ENCODE peak calls at places on chromosomes 5 and 9, in nine cellular contexts. One of them, this sample, is unnamed. For H3K4me1, the result is how much of the 10 kb centered on the place peaks cover.

GRCh38 chr9:22002038-22002437 is 7.1 kb downstream of the CDKN2B start:
- DNase-seq in testis: no peak
- DNase-seq in PC-3: no peak
- DNase-seq in kidney: no peak
- DNase-seq in adrenal gland: no peak
- DNase-seq in SJSA1: no peak
- DNase-seq in body of pancreas: no peak
- DNase-seq in tibial artery: no peak
- DNase-seq in lung: no peak
- DNase-seq in this sample: no peak

GRCh38 chr5:65506961-65507360 is 25.2 kb upstream of the ADAMTS6 start:
- DNase-seq in body of pancreas: no peak
- DNase-seq in kidney: no peak
- DNase-seq in SJSA1: no peak
- DNase-seq in testis: no peak
- DNase-seq in lung: no peak
- DNase-seq in adrenal gland: no peak
- DNase-seq in PC-3: no peak
- DNase-seq in tibial artery: no peak
- DNase-seq in this sample: no peak

GRCh38 chr9:89523948-89524347 is 26.0 kb upstream of the SEMA4D start:
- DNase-seq in adrenal gland: no peak
- DNase-seq in SJSA1: no peak
- DNase-seq in testis: no peak
- DNase-seq in kidney: no peak
- DNase-seq in PC-3: no peak
- DNase-seq in body of pancreas: no peak
- DNase-seq in lung: no peak
- DNase-seq in tibial artery: peak
- DNase-seq in this sample: no peak

GRCh38 chr5:61450880-61451279 is 118.8 kb downstream of the ZSWIM6 start:
- DNase-seq in testis: no peak
- DNase-seq in SJSA1: peak
- DNase-seq in adrenal gland: no peak
- DNase-seq in kidney: no peak
- DNase-seq in body of pancreas: peak
- DNase-seq in lung: no peak
- DNase-seq in PC-3: peak
- DNase-seq in tibial artery: no peak
- DNase-seq in this sample: no peak

GRCh38 chr5:178205010-178205748 is 846 bp downstream of the HNRNPAB start:
- DNase-seq in PC-3: peak
- DNase-seq in adrenal gland: peak
- DNase-seq in lung: peak
- DNase-seq in body of pancreas: peak
- DNase-seq in testis: peak
- DNase-seq in kidney: peak
- DNase-seq in tibial artery: peak
- DNase-seq in SJSA1: peak
- DNase-seq in this sample: peak

GRCh38 chr9:32526042-32526706 is at the start of gene RIGI:
- DNase-seq in SJSA1: peak
- DNase-seq in PC-3: peak
- DNase-seq in lung: peak
- DNase-seq in testis: peak
- DNase-seq in kidney: peak
- DNase-seq in tibial artery: peak
- DNase-seq in body of pancreas: peak
- DNase-seq in adrenal gland: peak
- DNase-seq in this sample: peak

GRCh38 chr5:1779782-1780620 is 19.6 kb downstream of the MRPL36 start:
- DNase-seq in testis: no peak
- DNase-seq in lung: no peak
- DNase-seq in tibial artery: peak
- DNase-seq in adrenal gland: no peak
- DNase-seq in kidney: no peak
- DNase-seq in SJSA1: no peak
- DNase-seq in body of pancreas: no peak
- DNase-seq in PC-3: no peak
- DNase-seq in this sample: peak

GRCh38 chr9:68964102-68964541 is 49.8 kb downstream of the PRKACG start:
- DNase-seq in tibial artery: no peak
- DNase-seq in SJSA1: no peak
- DNase-seq in lung: no peak
- DNase-seq in PC-3: peak
- DNase-seq in adrenal gland: no peak
- DNase-seq in testis: no peak
- DNase-seq in kidney: no peak
- DNase-seq in body of pancreas: no peak
- DNase-seq in this sample: no peak

GRCh38 chr9:116594552-116594951 is 92.6 kb upstream of the TRIM32 start:
- DNase-seq in adrenal gland: no peak
- DNase-seq in tibial artery: no peak
- DNase-seq in SJSA1: no peak
- DNase-seq in lung: no peak
- DNase-seq in testis: no peak
- DNase-seq in PC-3: peak
- DNase-seq in kidney: no peak
- DNase-seq in body of pancreas: no peak
- DNase-seq in this sample: no peak

GRCh38 chr9:15135167-15135792 is 171.7 kb downstream of the TTC39B start:
- DNase-seq in SJSA1: peak
- DNase-seq in kidney: no peak
- DNase-seq in testis: peak
- DNase-seq in adrenal gland: peak
- DNase-seq in tibial artery: no peak
- DNase-seq in lung: peak
- DNase-seq in PC-3: peak
- DNase-seq in body of pancreas: peak
- DNase-seq in this sample: peak

GRCh38 chr5:66810151-66810550 is 214.0 kb downstream of the MAST4 start:
- DNase-seq in body of pancreas: no peak
- DNase-seq in adrenal gland: no peak
- DNase-seq in SJSA1: no peak
- DNase-seq in kidney: no peak
- DNase-seq in lung: no peak
- DNase-seq in PC-3: no peak
- DNase-seq in testis: no peak
- DNase-seq in tibial artery: no peak
- DNase-seq in this sample: no peak

GRCh38 chr9:104810421-104811339 is 46.8 kb downstream of the NIPSNAP3B start:
- DNase-seq in kidney: peak
- DNase-seq in SJSA1: no peak
- DNase-seq in body of pancreas: peak
- DNase-seq in adrenal gland: peak
- DNase-seq in tibial artery: no peak
- DNase-seq in testis: no peak
- DNase-seq in lung: no peak
- DNase-seq in PC-3: peak
- DNase-seq in this sample: peak

GRCh38 chr9:8140557-8140956 is 341.0 kb upstream of the DMAC1 start:
- DNase-seq in adrenal gland: no peak
- DNase-seq in tibial artery: no peak
- DNase-seq in SJSA1: no peak
- DNase-seq in PC-3: no peak
- DNase-seq in testis: no peak
- DNase-seq in kidney: no peak
- DNase-seq in lung: no peak
- DNase-seq in body of pancreas: no peak
- DNase-seq in this sample: no peak

GRCh38 chr9:111691686-111692329 is 30.4 kb downstream of the GNG10 start:
- DNase-seq in body of pancreas: no peak
- DNase-seq in adrenal gland: no peak
- DNase-seq in testis: no peak
- DNase-seq in lung: no peak
- DNase-seq in PC-3: peak
- DNase-seq in SJSA1: no peak
- DNase-seq in kidney: no peak
- DNase-seq in tibial artery: no peak
- DNase-seq in this sample: no peak

GRCh38 chr5:24005384-24005783 is 498.0 kb downstream of the PRDM9 start:
- DNase-seq in SJSA1: no peak
- DNase-seq in tibial artery: no peak
- DNase-seq in body of pancreas: no peak
- DNase-seq in PC-3: peak
- DNase-seq in adrenal gland: no peak
- DNase-seq in kidney: no peak
- DNase-seq in testis: no peak
- DNase-seq in lung: no peak
- DNase-seq in this sample: no peak

GRCh38 chr5:85049020-85049419 is 664.3 kb upstream of the EDIL3 start:
- DNase-seq in kidney: no peak
- DNase-seq in SJSA1: peak
- DNase-seq in tibial artery: no peak
- DNase-seq in adrenal gland: no peak
- DNase-seq in body of pancreas: no peak
- DNase-seq in lung: no peak
- DNase-seq in PC-3: peak
- DNase-seq in testis: peak
- DNase-seq in this sample: peak

DNA sequence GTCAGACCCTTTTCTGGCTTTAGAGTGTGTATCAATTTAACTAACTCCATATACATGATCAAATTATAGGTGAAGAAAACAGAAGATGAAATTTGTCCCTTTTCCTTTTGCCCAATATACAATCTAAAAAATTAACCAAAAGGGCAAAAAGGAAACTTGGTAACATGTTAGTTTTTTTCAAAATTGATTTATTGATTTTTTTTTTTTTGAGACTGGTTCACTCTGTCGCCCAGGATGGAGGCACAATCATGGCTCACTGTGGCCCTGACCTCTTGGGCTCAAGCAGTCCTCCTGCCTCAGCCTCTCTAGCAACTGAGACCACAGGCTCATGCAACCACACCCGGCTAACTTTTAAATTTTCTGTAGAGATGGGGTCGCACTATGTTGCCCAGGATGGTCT is 169.3 kb upstream of the SPRY4 start:
- DNase-seq in lung: no peak
- DNase-seq in tibial artery: no peak
- DNase-seq in PC-3: no peak
- DNase-seq in testis: no peak
- DNase-seq in body of pancreas: no peak
- DNase-seq in adrenal gland: no peak
- DNase-seq in kidney: no peak
- DNase-seq in SJSA1: no peak
- DNase-seq in this sample: no peak
- H3K4me1 ChIP-seq in lung: under half
- H3K4me1 ChIP-seq in tibial artery: under half
- H3K4me1 ChIP-seq in PC-3: under half
- H3K4me1 ChIP-seq in testis: under half
- H3K4me1 ChIP-seq in body of pancreas: under half
- H3K4me1 ChIP-seq in adrenal gland: under half
- H3K4me1 ChIP-seq in kidney: under half
- H3K4me1 ChIP-seq in SJSA1: under half
- H3K4me1 ChIP-seq in this sample: under half

DNA sequence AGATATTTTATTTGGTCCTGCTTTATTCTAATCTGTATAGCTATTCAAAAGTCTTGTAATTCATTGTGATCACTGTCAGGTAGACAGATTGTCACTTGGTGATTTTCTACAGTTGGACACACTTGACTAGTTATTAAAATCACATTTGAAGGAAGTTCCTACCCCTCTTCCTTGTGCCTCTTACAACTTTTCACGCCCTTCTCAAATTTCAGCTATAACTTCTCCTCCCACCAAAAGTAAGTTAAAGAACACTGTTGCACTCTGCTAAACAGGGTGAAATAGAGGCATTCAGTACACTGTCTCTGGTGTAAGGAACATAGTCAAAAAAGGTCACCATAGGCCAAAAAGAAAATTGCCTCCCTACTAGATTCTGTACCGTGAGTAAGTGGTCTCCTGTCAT is 142.1 kb upstream of the POU5F2 start:
- DNase-seq in body of pancreas: no peak
- DNase-seq in tibial artery: no peak
- DNase-seq in SJSA1: no peak
- DNase-seq in testis: no peak
- DNase-seq in lung: no peak
- DNase-seq in kidney: no peak
- DNase-seq in PC-3: peak
- DNase-seq in adrenal gland: no peak
- DNase-seq in this sample: no peak
- H3K27ac ChIP-seq in body of pancreas: no peak
- H3K27ac ChIP-seq in tibial artery: no peak
- H3K27ac ChIP-seq in SJSA1: no peak
- H3K27ac ChIP-seq in testis: no peak
- H3K27ac ChIP-seq in lung: no peak
- H3K27ac ChIP-seq in kidney: no peak
- H3K27ac ChIP-seq in PC-3: no peak
- H3K27ac ChIP-seq in adrenal gland: no peak
- H3K27ac ChIP-seq in this sample: peak

GRCh38 chr5:150506571-150507282 is 1.2 kb upstream of the NDST1 start:
- DNase-seq in body of pancreas: no peak
- DNase-seq in kidney: no peak
- DNase-seq in tibial artery: no peak
- DNase-seq in testis: no peak
- DNase-seq in PC-3: no peak
- DNase-seq in adrenal gland: no peak
- DNase-seq in lung: no peak
- DNase-seq in SJSA1: no peak
- DNase-seq in this sample: no peak
- H3K4me1 ChIP-seq in body of pancreas: half or more
- H3K4me1 ChIP-seq in kidney: half or more
- H3K4me1 ChIP-seq in tibial artery: half or more
- H3K4me1 ChIP-seq in testis: half or more
- H3K4me1 ChIP-seq in PC-3: under half
- H3K4me1 ChIP-seq in adrenal gland: half or more
- H3K4me1 ChIP-seq in lung: half or more
- H3K4me1 ChIP-seq in SJSA1: under half
- H3K4me1 ChIP-seq in this sample: under half

GRCh38 chr5:176832162-176832561 is 21.8 kb downstream of the UNC5A start:
- DNase-seq in body of pancreas: no peak
- DNase-seq in kidney: no peak
- DNase-seq in SJSA1: no peak
- DNase-seq in PC-3: no peak
- DNase-seq in adrenal gland: no peak
- DNase-seq in lung: no peak
- DNase-seq in tibial artery: no peak
- DNase-seq in testis: no peak
- DNase-seq in this sample: no peak

GRCh38 chr5:176831425-176831824 is 21.1 kb downstream of the UNC5A start:
- DNase-seq in adrenal gland: no peak
- DNase-seq in tibial artery: no peak
- DNase-seq in testis: no peak
- DNase-seq in PC-3: no peak
- DNase-seq in SJSA1: no peak
- DNase-seq in kidney: no peak
- DNase-seq in lung: no peak
- DNase-seq in body of pancreas: no peak
- DNase-seq in this sample: no peak

GRCh38 chr5:176831026-176831423 is 20.7 kb downstream of the UNC5A start:
- DNase-seq in adrenal gland: no peak
- DNase-seq in lung: no peak
- DNase-seq in body of pancreas: no peak
- DNase-seq in SJSA1: no peak
- DNase-seq in PC-3: no peak
- DNase-seq in kidney: no peak
- DNase-seq in tibial artery: no peak
- DNase-seq in testis: no peak
- DNase-seq in this sample: no peak

GRCh38 chr5:176835918-176836317 is 25.6 kb downstream of the UNC5A start:
- DNase-seq in adrenal gland: no peak
- DNase-seq in lung: no peak
- DNase-seq in SJSA1: no peak
- DNase-seq in body of pancreas: no peak
- DNase-seq in PC-3: no peak
- DNase-seq in tibial artery: no peak
- DNase-seq in testis: no peak
- DNase-seq in kidney: no peak
- DNase-seq in this sample: no peak

GRCh38 chr5:176833286-176833685 is 22.9 kb downstream of the UNC5A start:
- DNase-seq in SJSA1: no peak
- DNase-seq in testis: no peak
- DNase-seq in tibial artery: no peak
- DNase-seq in lung: no peak
- DNase-seq in PC-3: no peak
- DNase-seq in body of pancreas: no peak
- DNase-seq in kidney: no peak
- DNase-seq in adrenal gland: no peak
- DNase-seq in this sample: no peak
- H3K27ac ChIP-seq in SJSA1: no peak
- H3K27ac ChIP-seq in testis: no peak
- H3K27ac ChIP-seq in tibial artery: no peak
- H3K27ac ChIP-seq in lung: no peak
- H3K27ac ChIP-seq in PC-3: no peak
- H3K27ac ChIP-seq in body of pancreas: no peak
- H3K27ac ChIP-seq in kidney: no peak
- H3K27ac ChIP-seq in adrenal gland: no peak
- H3K27ac ChIP-seq in this sample: no peak